ENCODE peak calls at places on chromosomes 16 and 17, in seven cellular contexts. H, L, C, G, Y, R and N are unnamed samples.

GRCh38 chr16:25151996-25152395 is 40.5 kb downstream of the LCMT1 start:
- DNase-seq in G (no peak), Y (no peak), L (no peak), C (no peak), H (no peak), R (no peak), N (no peak)

GRCh38 chr16:75287708-75288107 is 36.3 kb upstream of the BCAR1 start:
- DNase-seq in H (no peak), C (no peak), R (no peak), Y (no peak), L (no peak), G (no peak), N (no peak)

GRCh38 chr17:63701477-63702222 is 1.7 kb upstream of the LIMD2 start:
- DNase-seq in Y (peak), H (peak), G (no peak), R (no peak), C (no peak), L (no peak), N (no peak)

GRCh38 chr17:10198509-10199249 is at the start of gene GAS7:
- DNase-seq in L (peak), G (peak), Y (peak), R (no peak), H (peak), C (no peak), N (peak)

GRCh38 chr16:11392041-11392581 is 46.9 kb downstream of the RMI2 start:
- DNase-seq in L (no peak), H (no peak), R (no peak), G (peak), Y (no peak), C (no peak), N (no peak)

GRCh38 chr17:65005858-65006257 is 50.7 kb downstream of the GNA13 start:
- DNase-seq in G (no peak), L (no peak), Y (no peak), R (no peak), H (no peak), C (no peak), N (no peak)

GRCh38 chr17:17681744-17682292 is 560 bp downstream of the RAI1 start:
- DNase-seq in Y (peak), H (no peak), C (peak), L (peak), G (peak), R (no peak), N (peak)

GRCh38 chr16:83717814-83718213 is 90.0 kb upstream of the HSBP1 start:
- DNase-seq in R (no peak), H (no peak), L (no peak), G (no peak), Y (no peak), C (no peak), N (no peak)

GRCh38 chr17:32341141-32341856 is 674 bp downstream of the C17orf75 start:
- DNase-seq in H (no peak), L (no peak), C (peak), Y (no peak), R (no peak), G (no peak), N (no peak)

GRCh38 chr17:35030780-35031179 is 32.7 kb downstream of the RFFL start:
- DNase-seq in Y (no peak), L (no peak), C (no peak), G (no peak), R (no peak), H (no peak), N (no peak)

DNA sequence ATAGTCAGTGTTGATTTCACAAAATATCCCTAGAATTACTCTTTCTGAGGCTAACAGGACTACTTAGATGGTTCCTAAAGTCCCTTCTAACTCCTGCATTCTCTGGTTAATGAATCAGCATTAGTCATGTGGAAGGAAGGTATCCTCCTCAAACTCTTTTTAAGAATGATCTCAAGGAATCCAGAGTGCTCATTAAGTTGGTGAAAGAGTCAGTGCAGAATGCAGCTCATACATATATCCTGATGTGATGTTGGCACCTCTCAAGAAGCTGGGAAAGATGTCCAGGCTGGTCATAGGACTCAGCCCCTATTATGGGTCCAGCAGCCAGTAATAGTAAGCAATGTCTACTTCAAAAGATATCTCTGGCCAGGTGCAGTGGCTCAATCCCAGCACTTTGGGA is 65.5 kb downstream of the PIGL start:
- DNase-seq in Y (no peak), H (no peak), G (no peak), C (peak), L (no peak), R (no peak), N (no peak)
- TF ChIP-seq EP300 in Y (no peak), H (no peak), G (no peak), C (no peak), L (no peak), R (no peak), N (no peak)

GRCh38 chr16:49826515-49826914 is 29.4 kb downstream of the ZNF423 start:
- DNase-seq in R (no peak), L (no peak), C (no peak), H (no peak), G (no peak), Y (no peak), N (no peak)

GRCh38 chr16:49830873-49831272 is 25.0 kb downstream of the ZNF423 start:
- DNase-seq in C (no peak), Y (no peak), G (no peak), R (no peak), L (no peak), H (no peak), N (no peak)

GRCh38 chr16:49828545-49829267 is 27.2 kb downstream of the ZNF423 start:
- DNase-seq in G (no peak), Y (no peak), H (no peak), C (no peak), R (no peak), L (peak), N (no peak)

GRCh38 chr16:49825006-49825405 is 30.9 kb downstream of the ZNF423 start:
- DNase-seq in Y (no peak), L (no peak), C (no peak), R (no peak), H (no peak), G (no peak), N (no peak)

DNA sequence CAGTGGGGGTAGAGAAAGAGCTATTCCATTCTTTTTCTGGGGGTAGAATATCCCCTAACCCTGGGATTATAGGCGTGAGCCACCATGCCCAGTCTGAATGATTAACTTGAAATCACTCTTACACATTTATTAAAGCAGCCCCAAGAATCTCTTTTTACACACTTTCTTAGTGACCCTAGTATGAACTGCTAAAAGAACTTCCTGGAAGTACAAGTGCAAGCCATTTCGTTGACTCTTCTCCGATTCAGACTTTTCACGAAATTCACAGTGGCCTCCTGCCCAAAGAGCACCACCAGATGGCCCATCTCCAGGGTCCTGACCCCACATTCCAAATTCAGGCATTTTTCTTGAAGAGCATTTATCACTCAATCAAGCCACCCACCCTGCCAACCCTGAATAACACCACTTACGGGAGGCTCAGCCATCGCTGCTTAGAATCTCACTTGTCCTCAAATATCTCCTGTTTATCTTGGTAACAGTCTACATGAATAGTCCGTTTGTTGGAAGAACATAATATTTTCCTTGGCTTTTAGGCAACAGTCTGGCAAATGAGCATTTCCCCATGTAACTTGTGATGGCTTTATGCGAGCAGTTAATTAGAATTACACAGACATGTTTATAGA is 28.0 kb downstream of the ZNF423 start:
- DNase-seq in H (no peak), G (no peak), R (no peak), Y (no peak), C (no peak), L (peak), N (no peak)
- TF ChIP-seq EP300 in H (peak), G (no peak), R (no peak), Y (no peak), C (no peak), L (no peak), N (no peak)

GRCh38 chr17:73471924-73472323 is 160.1 kb upstream of the CDC42EP4 start:
- DNase-seq in Y (no peak), C (no peak), R (no peak), H (no peak), L (no peak), G (no peak), N (no peak)

GRCh38 chr17:73478768-73479424 is 165.3 kb downstream of the SDK2 start:
- DNase-seq in G (no peak), R (no peak), Y (no peak), H (no peak), C (peak), L (no peak), N (no peak)

GRCh38 chr17:73476890-73477350 is 165.1 kb upstream of the CDC42EP4 start:
- DNase-seq in Y (no peak), L (no peak), H (no peak), C (no peak), G (no peak), R (no peak), N (no peak)

GRCh38 chr17:73470369-73470768 is 158.6 kb upstream of the CDC42EP4 start:
- DNase-seq in L (no peak), G (no peak), R (no peak), C (no peak), H (no peak), Y (no peak), N (no peak)

GRCh38 chr17:73474370-73474988 is 162.7 kb upstream of the CDC42EP4 start:
- DNase-seq in Y (no peak), R (no peak), G (peak), C (peak), H (peak), L (peak), N (no peak)
- TF ChIP-seq EP300 in Y (no peak), R (no peak), G (no peak), C (no peak), H (no peak), L (no peak), N (no peak)

DNA sequence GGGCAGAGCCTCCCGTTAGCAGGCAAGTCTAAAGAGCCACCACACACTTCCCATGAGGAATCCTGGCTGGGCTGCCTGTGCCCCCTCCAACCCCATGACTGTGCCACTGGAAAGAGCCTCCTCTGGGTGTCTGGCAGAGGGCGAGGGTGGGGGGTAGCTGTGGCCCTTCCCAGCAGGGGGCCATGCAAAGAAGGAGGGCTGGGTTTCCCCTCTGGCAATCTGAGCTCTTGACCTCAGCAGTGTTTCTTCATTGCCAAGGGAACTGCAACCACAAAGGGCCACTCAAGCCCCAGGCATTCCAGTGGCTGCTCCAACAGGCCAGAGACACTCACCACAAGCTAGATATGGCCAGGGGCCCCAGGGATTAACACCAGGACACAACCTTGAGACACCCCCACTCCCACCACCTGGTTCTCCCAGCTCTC is 1.7 kb upstream of the RRAD start:
- DNase-seq in L (no peak), C (peak), G (no peak), Y (no peak), R (no peak), H (no peak), N (no peak)
- TF ChIP-seq EP300 in L (no peak), C (no peak), G (no peak), Y (peak), R (no peak), H (no peak), N (no peak)